ENCODE peak calls at places on chromosomes 4 and X, in ten cellular contexts. V, S, L, G, C, E, U, Z, M and Y are unnamed samples.

GRCh38 chrX:24153175-24153795 is 3.8 kb downstream of the ZFX start:
- DNase-seq in S (peak; percentile 36), M (peak; percentile 55), Z (no peak), L (no peak), U (peak; percentile 27), G (no peak), E (no peak), V (no peak), C (no peak), Y (no peak)

GRCh38 chrX:78517124-78517523 is 142.0 kb downstream of the RTL3 start:
- DNase-seq in V (peak; percentile 90), S (no peak), E (no peak), C (peak; percentile 88), Z (no peak), L (peak; percentile 77), M (no peak), G (no peak), U (no peak), Y (peak; percentile 92)

GRCh38 chr4:145818001-145818400 is 120.6 kb downstream of the ZNF827 start:
- DNase-seq in L (no peak), V (no peak), Z (no peak), C (no peak), S (no peak), E (no peak), G (no peak), M (no peak), U (no peak), Y (no peak)

GRCh38 chr4:46211406-46211805 is 87.6 kb upstream of the GABRG1 start:
- DNase-seq in V (peak; percentile 0), S (no peak), E (no peak), M (peak; percentile 7), L (no peak), Z (no peak), C (no peak), G (no peak), U (no peak), Y (no peak)

GRCh38 chr4:93174598-93174997 is 654.0 kb upstream of the ATOH1 start:
- DNase-seq in E (no peak), S (no peak), Z (no peak), V (no peak), G (no peak), C (no peak), L (no peak), M (no peak), U (no peak), Y (no peak)

GRCh38 chr4:83358410-83358809 is 23.8 kb upstream of the HPSE start:
- DNase-seq in M (peak; percentile 85), C (no peak), G (peak; percentile 73), U (no peak), V (peak; percentile 82), E (no peak), S (peak; percentile 83), L (no peak), Z (no peak), Y (no peak)

GRCh38 chr4:149555146-149555545 is 260.5 kb downstream of the IQCM start:
- DNase-seq in U (no peak), L (no peak), V (peak; percentile 60), C (no peak), Z (no peak), M (no peak), G (no peak), S (no peak), E (no peak), Y (no peak)

GRCh38 chr4:33061727-33062126 is 2341.6 kb downstream of the PCDH7 start:
- DNase-seq in E (no peak), M (no peak), G (no peak), L (no peak), U (no peak), S (no peak), Z (no peak), V (no peak), C (no peak), Y (no peak)

GRCh38 chrX:53284684-53285447 is 3.5 kb upstream of the IQSEC2 start:
- DNase-seq in E (peak; percentile 67), U (peak; percentile 73), L (peak; percentile 53), M (peak; percentile 61), S (peak; percentile 45), C (peak; percentile 40), V (peak; percentile 17), G (peak; percentile 36), Z (peak; percentile 56), Y (peak; percentile 19)

GRCh38 chrX:40845331-40845911 is 110.1 kb upstream of the MED14 start:
- DNase-seq in S (peak; percentile 94), V (peak; percentile 17), U (no peak), M (peak; percentile 94), Z (peak; percentile 16), C (no peak), E (no peak), G (peak; percentile 95), L (no peak), Y (no peak)

GRCh38 chr4:48369248-48369647 is 27.9 kb downstream of the SLAIN2 start:
- DNase-seq in L (no peak), M (peak; percentile 42), V (peak; percentile 59), Z (no peak), G (peak; percentile 48), U (no peak), C (no peak), S (no peak), E (no peak), Y (no peak)

GRCh38 chrX:39398215-39398972 is 597.1 kb downstream of the MID1IP1 start:
- DNase-seq in V (no peak), G (no peak), Z (no peak), C (no peak), U (no peak), S (no peak), E (peak; percentile 33), M (no peak), L (no peak), Y (no peak)

GRCh38 chr4:29326816-29327215 is 1393.4 kb upstream of the PCDH7 start:
- DNase-seq in S (no peak), C (no peak), U (no peak), M (no peak), E (no peak), Z (no peak), L (no peak), G (peak; percentile 14), V (peak; percentile 65), Y (no peak)

DNA sequence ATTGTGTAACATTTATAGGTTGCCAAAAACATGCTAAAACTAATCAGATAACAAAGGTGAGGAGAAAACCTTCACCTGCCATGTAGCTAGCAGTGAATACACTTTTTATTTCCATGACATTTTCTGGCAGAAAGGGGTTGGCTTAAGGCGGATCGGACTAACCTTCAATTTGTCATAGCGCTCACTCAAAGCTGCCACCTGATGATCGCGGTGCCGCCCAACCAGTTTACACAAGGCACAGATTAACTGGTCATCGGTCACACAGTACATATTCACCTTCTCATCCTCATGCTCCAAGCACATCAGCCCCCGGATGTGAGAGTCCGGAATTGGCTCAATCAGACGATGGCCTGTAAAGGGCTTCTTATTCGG is 53.7 kb downstream of the MID1 start:
- DNase-seq in U (no peak), Z (no peak), G (no peak), M (no peak), S (no peak), L (no peak), E (no peak), C (no peak), V (no peak), Y (no peak)
- H3K27me3 ChIP-seq in U (no peaks in the 10 kb centered on the region), Z (no peaks in the 10 kb centered on the region), G (no peaks in the 10 kb centered on the region), M (no peaks in the 10 kb centered on the region), S (no peaks in the 10 kb centered on the region), L (no peaks in the 10 kb centered on the region), E (no peaks in the 10 kb centered on the region), C (no peaks in the 10 kb centered on the region), V (no peaks in the 10 kb centered on the region), Y (no peaks in the 10 kb centered on the region)

GRCh38 chr4:26950446-26950845 is 89.8 kb downstream of the STIM2 start:
- DNase-seq in S (no peak), M (no peak), U (no peak), G (no peak), Z (no peak), E (no peak), V (no peak), C (no peak), L (no peak), Y (no peak)
- H3K36me3 ChIP-seq in S (no peaks in the 10 kb centered on the region), M (no peaks in the 10 kb centered on the region), U (no peaks in the 10 kb centered on the region), G (no peaks in the 10 kb centered on the region), Z (no peaks in the 10 kb centered on the region), E (no peaks in the 10 kb centered on the region), V (peaks cover 1% of the 10 kb centered on the region), C (no peaks in the 10 kb centered on the region), L (no peaks in the 10 kb centered on the region), Y (peaks cover 3% of the 10 kb centered on the region)

GRCh38 chr4:2797545-2798305 is 4.8 kb downstream of the SH3BP2 start:
- DNase-seq in U (peak; percentile 28), C (peak; percentile 69), S (no peak), V (no peak), G (no peak), Z (no peak), M (no peak), L (peak; percentile 48), E (peak; percentile 84), Y (peak; percentile 55)

GRCh38 chr4:2796261-2797187 is 3.6 kb downstream of the SH3BP2 start:
- DNase-seq in E (peak; percentile 85), L (peak; percentile 29), U (peak; percentile 57), Z (no peak), M (peak; percentile 81), S (no peak), V (peak; percentile 89), G (peak; percentile 52), C (no peak), Y (no peak)

GRCh38 chr4:2798399-2799301 is 5.8 kb downstream of the SH3BP2 start:
- DNase-seq in U (peak; percentile 83), C (peak; percentile 44), L (peak; percentile 61), V (peak; percentile 15), G (no peak), E (peak; percentile 73), M (no peak), S (peak; percentile 72), Z (peak; percentile 81), Y (no peak)

GRCh38 chr4:2795558-2796260 is 2.8 kb downstream of the SH3BP2 start:
- DNase-seq in V (peak; percentile 17), S (no peak), L (no peak), G (no peak), Z (no peak), E (peak; percentile 25), M (no peak), U (no peak), C (no peak), Y (no peak)

DNA sequence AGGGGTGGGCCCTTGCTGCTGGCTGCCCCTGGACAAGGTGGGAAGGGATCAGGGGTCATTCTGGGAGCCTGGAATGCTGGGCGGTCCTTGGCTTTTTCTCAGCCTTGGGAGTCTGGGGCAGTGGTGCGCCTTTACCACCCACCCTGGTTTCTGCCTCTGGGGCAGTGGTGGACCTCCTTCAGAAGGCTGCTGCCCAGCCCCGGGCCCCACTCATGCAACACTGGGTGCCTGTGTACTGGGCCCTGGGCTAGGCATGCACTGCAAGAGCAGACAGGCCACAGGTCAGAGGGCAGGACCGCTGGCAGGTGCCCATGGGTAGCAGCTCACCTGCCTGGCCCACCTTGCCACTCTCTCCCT is 4.3 kb downstream of the SH3BP2 start:
- DNase-seq in M (no peak), G (no peak), S (no peak), V (no peak), L (no peak), Z (no peak), U (no peak), E (peak; percentile 25), C (no peak), Y (no peak)
- H3K27me3 ChIP-seq in M (no peaks in the 10 kb centered on the region), G (no peaks in the 10 kb centered on the region), S (no peaks in the 10 kb centered on the region), V (no peaks in the 10 kb centered on the region), L (no peaks in the 10 kb centered on the region), Z (no peaks in the 10 kb centered on the region), U (no peaks in the 10 kb centered on the region), E (no peaks in the 10 kb centered on the region), C (no peaks in the 10 kb centered on the region), Y (no peaks in the 10 kb centered on the region)

DNA sequence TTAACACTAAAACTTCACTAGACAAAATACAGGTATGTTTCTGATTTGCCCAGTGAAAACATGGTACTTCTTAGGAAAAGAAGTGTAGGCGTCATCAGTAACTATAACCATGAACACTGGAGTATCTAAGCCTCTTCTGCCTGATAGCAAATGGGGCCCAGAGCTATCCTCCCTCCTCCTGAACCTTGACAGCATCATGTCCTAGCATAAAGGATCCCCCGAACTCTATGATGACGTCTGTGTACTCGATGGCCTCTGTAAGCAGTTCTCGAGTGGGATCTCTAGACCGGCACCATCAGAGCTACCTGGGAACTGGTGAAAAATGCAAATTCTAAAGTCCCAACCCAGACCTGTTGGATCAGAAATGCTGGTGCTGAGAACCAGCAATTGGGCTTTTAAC is 36.3 kb upstream of the MTNR1A start:
- DNase-seq in L (no peak), S (no peak), E (no peak), C (no peak), G (no peak), U (no peak), Z (no peak), V (no peak), M (no peak), Y (no peak)
- H3K36me3 ChIP-seq in L (no peaks in the 10 kb centered on the region), S (peaks cover 38% of the 10 kb centered on the region), E (peaks cover 50% of the 10 kb centered on the region), C (no peaks in the 10 kb centered on the region), G (peaks cover 60% of the 10 kb centered on the region), U (peaks cover 4% of the 10 kb centered on the region), Z (peaks cover 58% of the 10 kb centered on the region), V (peaks cover 16% of the 10 kb centered on the region), M (peaks cover 57% of the 10 kb centered on the region), Y (no peaks in the 10 kb centered on the region)